ENCODE peak calls at places on chromosome 10, in eight cellular contexts. O is RWPE1; M is anterior cingulate cortex; P is stimulated activated CD8-positive, alpha-beta memory T cell treated with anti-CD3 and anti-CD28 coated beads, Interleukin-4, amount 100 ng/mL, for 1 hour; U is Right ventricle myocardium inferior; B is hypothalamus; I is midbrain; Q is cerebellum. L is an unnamed sample.

GRCh38 chr10:21907436-21907835 is 96.1 kb downstream of the DNAJC1 start:
- DNase-seq in O (no peak), B (no peak), Q (no peak), U (no peak), P (no peak), I (no peak), M (no peak), L (no peak)

GRCh38 chr10:116973946-116974345 is 31.0 kb downstream of the SHTN1 start:
- DNase-seq in M (no peak), U (no peak), P (no peak), B (no peak), Q (no peak), O (no peak), I (no peak), L (no peak)

GRCh38 chr10:24891823-24892222 is 60.6 kb downstream of the PRTFDC1 start:
- DNase-seq in Q (no peak), M (no peak), P (no peak), U (no peak), O (no peak), B (no peak), I (no peak), L (no peak)

GRCh38 chr10:19719320-19719719 is 96.9 kb upstream of the PLXDC2 start:
- DNase-seq in U (no peak), I (no peak), M (no peak), B (no peak), O (no peak), P (no peak), Q (no peak), L (no peak)

GRCh38 chr10:76082232-76082631 is 650.8 kb downstream of the LRMDA start:
- DNase-seq in B (no peak), I (no peak), M (no peak), U (no peak), P (no peak), Q (no peak), O (no peak), L (no peak)

GRCh38 chr10:100621360-100622205 is 85.8 kb downstream of the HIF1AN start:
- DNase-seq in Q (no peak), M (no peak), O (no peak), P (peak; percentile 1), B (no peak), I (no peak), U (no peak), L (no peak)

GRCh38 chr10:112658900-112659328 is 211.9 kb downstream of the VTI1A start:
- DNase-seq in M (no peak), P (no peak), I (no peak), O (peak; percentile 60), Q (no peak), U (no peak), B (no peak), L (peak; percentile 68)

GRCh38 chr10:119441151-119441821 is 101.2 kb downstream of the RGS10 start:
- DNase-seq in O (no peak), M (no peak), I (no peak), Q (no peak), P (no peak), U (peak; percentile 75), B (no peak), L (no peak)

GRCh38 chr10:78865518-78865835 is 203.3 kb upstream of the ZMIZ1 start:
- DNase-seq in M (peak; percentile 37), Q (peak; percentile 45), I (no peak), P (no peak), O (no peak), B (no peak), U (no peak), L (no peak)

GRCh38 chr10:93379366-93380042 is 102.6 kb downstream of the MYOF start:
- DNase-seq in P (no peak), M (no peak), B (no peak), I (no peak), U (no peak), Q (no peak), O (peak; percentile 60), L (no peak)

GRCh38 chr10:33113111-33113856 is 155.3 kb upstream of the ITGB1 start:
- DNase-seq in B (no peak), O (no peak), M (no peak), I (no peak), Q (no peak), U (no peak), P (no peak), L (no peak)

GRCh38 chr10:132540456-132540855 is 2.9 kb downstream of the INPP5A start:
- DNase-seq in Q (no peak), U (peak; percentile 64), I (no peak), B (no peak), M (no peak), P (no peak), O (no peak), L (no peak)

GRCh38 chr10:87804939-87805569 is 13.0 kb downstream of the ATAD1 start:
- DNase-seq in M (no peak), U (no peak), Q (no peak), B (no peak), I (no peak), P (no peak), O (no peak), L (no peak)

GRCh38 chr10:112898540-112899395 is 51.3 kb upstream of the TCF7L2 start:
- DNase-seq in M (no peak), Q (no peak), U (no peak), I (no peak), P (no peak), B (no peak), O (no peak), L (peak; percentile 53)

GRCh38 chr10:11910102-11910501 is 86.9 kb downstream of the PROSER2 start:
- DNase-seq in Q (no peak), I (no peak), O (no peak), B (no peak), P (no peak), M (no peak), U (no peak), L (no peak)

L was measured in neuronal stem cell.